ENCODE peak calls at places on chromosomes 3 and 15, in five cellular contexts. I, O, T, A and C are unnamed samples.

GRCh38 chr3:98892263-98892662 is 9.2 kb downstream of the DCBLD2 start:
- DNase-seq in A (no peak), O (no peak), I (no peak), T (no peak), C (no peak)

GRCh38 chr3:194277547-194278091 is 73.5 kb downstream of the CPN2 start:
- DNase-seq in I (no peak), T (peak), A (no peak), O (no peak), C (no peak)

GRCh38 chr3:278300-279064 is 81.9 kb downstream of the CHL1 start:
- DNase-seq in I (no peak), T (no peak), O (no peak), A (peak), C (no peak)

GRCh38 chr3:188578579-188579363 is 424.8 kb downstream of the LPP start:
- DNase-seq in I (no peak), T (peak), A (no peak), O (no peak), C (peak)

GRCh38 chr3:172454180-172454579 is 5.9 kb upstream of the GHSR start:
- DNase-seq in O (no peak), T (no peak), A (no peak), I (no peak), C (no peak)

GRCh38 chr15:98120561-98120960 is 160.1 kb downstream of the ARRDC4 start:
- DNase-seq in I (no peak), A (no peak), O (no peak), T (no peak), C (peak)

GRCh38 chr3:197520311-197521276 is 35.2 kb downstream of the BDH1 start:
- DNase-seq in I (peak), A (no peak), O (peak), T (no peak), C (no peak)

GRCh38 chr3:31105011-31105410 is 210.6 kb upstream of the GADL1 start:
- DNase-seq in A (no peak), T (no peak), O (no peak), I (no peak), C (no peak)

GRCh38 chr15:64561997-64562396 is 101.6 kb downstream of the ZNF609 start:
- DNase-seq in A (no peak), I (no peak), O (no peak), T (no peak), C (no peak)

GRCh38 chr3:197749315-197749600 is 425 bp upstream of the FYTTD1 start:
- DNase-seq in A (no peak), O (no peak), I (peak), T (no peak), C (no peak)

GRCh38 chr3:126928921-126929485 is 53.9 kb upstream of the PLXNA1 start:
- DNase-seq in A (no peak), I (no peak), T (no peak), O (no peak), C (no peak)

GRCh38 chr3:13352621-13353131 is 67.4 kb downstream of the NUP210 start:
- DNase-seq in O (no peak), T (no peak), A (no peak), I (no peak), C (peak)

GRCh38 chr3:72036899-72037298 is 252.0 kb upstream of the PROK2 start:
- DNase-seq in O (no peak), A (no peak), T (no peak), I (no peak), C (no peak)

GRCh38 chr3:127228866-127229265 is 35.9 kb downstream of the PRR23E start:
- DNase-seq in T (no peak), O (no peak), I (no peak), A (peak), C (no peak)

GRCh38 chr15:86663304-86663703 is 583.6 kb downstream of the AGBL1 start:
- DNase-seq in O (no peak), I (no peak), T (no peak), A (no peak), C (no peak)

GRCh38 chr3:184378650-184379374 is 805 bp upstream of the THPO start:
- DNase-seq in O (no peak), I (no peak), T (no peak), A (no peak), C (no peak)
- TF ChIP-seq MYC in O (no peak), I (no peak), T (no peak), A (no peak), C (no peak)

DNA sequence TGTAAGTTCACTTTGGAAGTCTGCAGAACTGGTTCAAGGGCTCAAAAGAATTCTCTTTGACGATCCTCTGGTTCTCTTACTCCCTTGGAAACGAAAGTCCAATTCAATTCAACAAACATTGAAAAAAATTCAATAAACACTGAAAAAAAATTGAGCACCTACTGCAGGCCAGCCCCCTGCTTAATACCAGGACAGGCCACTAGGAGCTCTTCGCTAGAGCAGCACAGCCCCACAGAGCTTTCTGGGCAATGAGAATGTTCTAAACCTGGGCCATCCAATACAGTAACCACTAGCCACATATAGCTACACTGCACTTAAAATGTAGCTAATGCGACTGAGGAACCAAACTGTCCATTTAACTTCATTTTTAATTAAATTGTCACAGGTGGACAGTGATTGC is 50.4 kb upstream of the DCLK3 start:
- DNase-seq in O (no peak), A (no peak), I (no peak), T (no peak), C (no peak)
- TF ChIP-seq MAX in O (no peak), A (no peak), I (no peak), T (no peak), C (no peak)

DNA sequence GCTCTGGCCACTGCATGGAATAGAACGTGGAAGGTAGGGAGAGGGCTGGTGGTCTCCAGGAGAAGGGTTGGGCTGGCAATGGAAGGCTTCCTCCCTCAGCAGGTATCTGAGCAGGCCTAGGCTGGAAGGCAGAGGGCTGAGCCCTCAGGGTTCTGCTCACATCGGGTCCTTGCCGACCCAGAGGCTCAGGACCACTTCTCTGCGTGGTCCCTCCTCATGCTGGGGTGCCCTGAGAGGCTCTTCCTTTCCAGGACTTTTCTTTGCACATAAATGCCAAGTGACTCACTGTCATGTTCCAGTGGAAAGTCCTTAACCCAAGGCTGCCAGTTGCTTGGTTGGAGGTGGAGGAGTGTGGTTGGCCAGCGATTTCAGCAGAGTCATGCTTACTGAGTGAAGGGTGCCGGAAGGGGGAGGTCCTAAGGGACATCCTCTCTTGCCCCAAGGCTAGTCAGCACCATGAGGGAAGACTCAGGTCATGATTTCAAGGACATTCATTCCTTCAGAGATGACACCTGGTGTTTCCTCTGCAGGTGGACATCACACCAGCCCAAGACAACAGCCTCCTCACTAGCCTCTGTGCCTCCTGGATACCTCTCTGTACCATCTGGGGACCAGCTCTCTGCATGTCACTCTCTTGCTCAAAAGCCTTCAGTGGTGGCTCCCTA is 8.2 kb downstream of the SLC6A6 start:
- DNase-seq in T (peak), I (peak), O (peak), A (no peak), C (peak)
- TF ChIP-seq POLR2A in T (no peak), I (no peak), O (no peak), A (no peak), C (peak)

DNA sequence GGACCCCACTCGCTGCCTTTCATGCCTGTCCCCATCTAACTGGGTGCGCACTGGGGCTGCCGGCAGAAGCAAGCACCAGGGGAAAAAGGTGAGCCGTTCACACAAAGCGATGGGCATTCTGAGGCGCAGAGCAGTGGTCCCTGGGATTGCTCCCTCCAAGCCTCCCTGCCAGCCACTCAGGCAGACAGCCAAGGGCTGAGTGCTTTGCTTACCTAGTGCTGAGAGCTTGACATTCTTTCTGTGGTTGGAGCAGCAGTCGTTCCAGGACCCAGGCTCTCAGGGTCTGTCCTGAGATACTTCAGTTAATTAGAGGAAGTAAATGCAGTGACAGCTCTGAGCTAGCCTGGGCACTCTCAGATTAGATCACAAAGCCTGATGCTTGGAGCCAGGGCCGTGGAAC is 5.7 kb downstream of the ESYT3 start:
- DNase-seq in A (no peak), T (no peak), I (no peak), O (no peak), C (peak)
- TF ChIP-seq MYC in A (no peak), T (no peak), I (no peak), O (no peak), C (no peak)

GRCh38 chr15:75237316-75237982 is 20.7 kb upstream of the GOLGA6C start:
- DNase-seq in I (no peak), A (no peak), O (no peak), T (no peak), C (no peak)

GRCh38 chr15:75235051-75235673 is 23.0 kb upstream of the GOLGA6C start:
- DNase-seq in O (no peak), T (no peak), I (no peak), A (no peak), C (no peak)

GRCh38 chr15:75234191-75234810 is 23.8 kb upstream of the GOLGA6C start:
- DNase-seq in O (no peak), I (no peak), A (no peak), T (no peak), C (no peak)

GRCh38 chr15:75238150-75238549 is 20.0 kb upstream of the GOLGA6C start:
- DNase-seq in A (no peak), O (no peak), I (no peak), T (no peak), C (no peak)

GRCh38 chr15:75235760-75236729 is 22.1 kb upstream of the GOLGA6C start:
- DNase-seq in O (no peak), I (no peak), A (no peak), T (no peak), C (no peak)
- TF ChIP-seq MAX in O (no peak), I (no peak), A (no peak), T (no peak), C (no peak)

DNA sequence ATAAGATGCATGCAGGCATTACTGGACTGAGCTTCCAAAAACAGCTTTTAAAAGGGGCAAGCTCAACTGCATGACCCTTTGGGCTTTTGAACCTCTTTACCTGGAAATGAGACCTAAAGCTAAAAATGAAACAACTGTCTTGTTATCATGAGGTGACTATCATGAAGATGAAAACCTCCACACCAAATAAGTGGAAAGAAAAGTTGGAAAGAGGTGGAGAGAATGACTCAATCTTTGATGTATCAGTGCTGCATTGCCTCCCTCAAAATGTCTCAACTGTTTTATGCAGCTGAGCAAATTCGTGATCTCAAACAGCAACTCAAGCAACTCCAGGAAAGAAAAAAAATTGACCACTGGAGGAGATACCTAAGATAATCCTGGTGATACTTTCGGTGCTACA is 307.1 kb downstream of the KBTBD8 start:
- DNase-seq in I (no peak), T (no peak), A (no peak), O (no peak), C (no peak)
- TF ChIP-seq POLR2A in I (no peak), T (no peak), A (no peak), O (no peak), C (no peak)

DNA sequence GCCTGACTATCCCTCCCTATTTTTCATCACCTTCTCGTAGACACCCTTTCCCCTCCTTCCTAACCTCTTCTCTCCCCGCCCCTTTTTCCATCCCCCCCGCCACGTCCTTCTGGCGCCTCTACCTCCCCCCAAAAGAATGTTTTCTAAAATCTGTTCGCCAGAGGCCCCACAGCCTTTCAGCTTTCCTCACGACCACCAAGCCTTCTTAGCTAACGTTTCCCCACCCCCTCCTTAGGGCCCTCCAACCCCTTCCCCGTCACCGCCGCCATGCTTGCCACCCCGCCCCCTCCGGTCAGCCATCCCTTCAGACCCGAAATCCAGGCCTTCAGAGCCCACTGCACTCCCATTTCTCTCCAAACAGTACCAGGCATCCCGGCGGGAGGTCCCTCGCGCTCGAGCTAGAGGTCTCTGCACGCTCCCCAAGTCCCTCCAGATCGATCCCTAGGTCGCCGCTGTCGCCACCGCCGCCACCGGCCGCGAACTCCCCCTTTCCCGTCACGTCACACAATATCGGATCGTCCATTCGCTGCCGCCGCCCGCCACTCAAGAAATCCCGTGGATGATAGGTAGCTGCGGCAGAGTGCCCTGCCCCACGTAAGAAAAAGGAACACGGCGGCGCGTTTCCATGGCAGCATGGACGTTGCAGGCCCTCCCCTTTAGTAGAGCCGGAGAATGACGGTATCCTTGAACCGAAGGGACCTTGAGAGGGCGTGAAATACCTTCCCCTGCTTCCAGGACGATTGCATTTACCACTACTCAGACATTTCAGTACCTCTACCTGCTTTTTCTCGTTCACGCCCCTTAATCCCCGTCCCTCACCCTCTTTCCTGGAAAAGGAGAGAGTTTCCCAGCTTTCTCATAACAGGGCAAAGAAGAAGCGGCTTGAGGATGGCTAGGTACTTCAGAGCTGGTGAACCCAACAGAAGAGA is at the start of gene TP53BP1:
- DNase-seq in A (peak), O (peak), T (peak), I (peak), C (peak)
- TF ChIP-seq MYC in A (no peak), O (no peak), T (no peak), I (no peak), C (no peak)

GRCh38 chr3:119880966-119881365 is 99.1 kb downstream of the NR1I2 start:
- DNase-seq in T (no peak), A (no peak), O (no peak), I (no peak), C (no peak)
- TF ChIP-seq MAX in T (no peak), A (no peak), O (no peak), I (no peak), C (no peak)

DNA sequence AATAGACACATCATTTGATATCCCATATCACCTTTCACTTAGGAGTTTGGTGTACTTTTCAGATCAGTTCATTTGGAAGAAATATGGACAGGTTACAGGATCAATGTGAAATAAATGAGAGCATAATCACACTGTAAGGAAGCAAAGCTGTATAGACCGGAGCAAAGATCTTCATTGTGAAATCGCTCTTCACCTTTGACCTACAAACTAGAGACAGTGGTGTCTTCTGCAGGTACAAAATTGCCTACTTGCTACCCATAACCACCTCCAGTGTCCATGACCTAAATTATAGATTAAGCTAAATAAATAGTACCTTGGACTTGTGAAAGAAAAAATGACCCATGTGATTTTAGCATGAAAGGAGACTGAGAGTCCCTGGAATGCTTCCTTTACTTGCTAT is 379.4 kb upstream of the SUCLG2 start:
- DNase-seq in O (no peak), I (no peak), A (no peak), T (no peak), C (no peak)
- TF ChIP-seq POLR2A in O (no peak), I (no peak), A (no peak), T (no peak), C (no peak)